ENCODE peak calls at places on chromosome 12, in five cellular contexts. D, C, Q, A and G are unnamed samples.

GRCh38 chr12:24864796-24865125 is 84.1 kb downstream of the BCAT1 start:
- DNase-seq in D (no peak), C (peak), Q (no peak), A (no peak), G (no peak)

GRCh38 chr12:57458665-57459054 is 925 bp upstream of the GLI1 start:
- DNase-seq in D (no peak), C (no peak), Q (no peak), A (no peak), G (no peak)

GRCh38 chr12:64610092-64610659 is at the start of gene RASSF3:
- DNase-seq in D (peak), C (peak), Q (peak), A (peak), G (peak)

GRCh38 chr12:54010972-54011664 is 2.3 kb downstream of the HOXC8 start:
- DNase-seq in D (no peak), C (no peak), Q (no peak), A (no peak), G (no peak)

GRCh38 chr12:109951751-109952150 is 44.4 kb downstream of the GIT2 start:
- DNase-seq in D (peak), C (peak), Q (no peak), A (no peak), G (peak)

GRCh38 chr12:13219320-13219719 is 22.8 kb downstream of the EMP1 start:
- DNase-seq in D (no peak), C (no peak), Q (no peak), A (no peak), G (no peak)

GRCh38 chr12:4044736-4045432 is 171.7 kb upstream of the PARP11 start:
- DNase-seq in D (no peak), C (peak), Q (no peak), A (no peak), G (no peak)

GRCh38 chr12:106387847-106388246 is 30.3 kb downstream of the POLR3B start:
- DNase-seq in D (no peak), C (no peak), Q (no peak), A (no peak), G (peak)

GRCh38 chr12:94851396-94852025 is 152.0 kb downstream of the NDUFA12 start:
- DNase-seq in D (no peak), C (no peak), Q (no peak), A (no peak), G (no peak)

GRCh38 chr12:57751432-57751787 is 700 bp downstream of the CDK4 start:
- DNase-seq in D (no peak), C (no peak), Q (no peak), A (no peak), G (no peak)

GRCh38 chr12:89351489-89352241 is 636 bp downstream of the DUSP6 start:
- DNase-seq in D (peak), C (peak), Q (peak), A (peak), G (peak)

GRCh38 chr12:123815968-123816367 is 53.9 kb downstream of the DNAH10 start:
- DNase-seq in D (no peak), C (no peak), Q (no peak), A (no peak), G (peak)

GRCh38 chr12:52526511-52526951 is 6.3 kb upstream of the KRT5 start:
- DNase-seq in D (no peak), C (peak), Q (peak), A (no peak), G (no peak)